ENCODE peak calls at places on chromosomes 7 and 10, in ten cellular contexts. M is CD8-positive, alpha-beta T cell; K is stomach; Z is mammary epithelial cell; R is SK-N-SH; U is PC-3; C is OCI-LY7; L is H9; W is K562; G is right atrium auricular region. D is an unnamed sample.

GRCh38 chr7:95693551-95694333 is 78.6 kb upstream of the DYNC1I1 start:
- DNase-seq in M (no peak), K (no peak), Z (peak; percentile 35), R (no peak), U (peak; percentile 15), C (no peak), L (no peak), W (no peak), G (no peak), D (no peak)

GRCh38 chr10:3902809-3903410 is 117.9 kb upstream of the KLF6 start:
- DNase-seq in M (no peak), K (no peak), Z (no peak), R (no peak), U (peak; percentile 11), C (no peak), L (no peak), W (no peak), G (no peak), D (no peak)

GRCh38 chr7:118844748-118845147 is 620.2 kb downstream of the ANKRD7 start:
- DNase-seq in M (no peak), K (no peak), Z (peak; percentile 82), R (no peak), U (no peak), C (no peak), L (no peak), W (no peak), G (no peak), D (no peak)

GRCh38 chr7:6205921-6206660 is 66.3 kb downstream of the CYTH3 start:
- DNase-seq in M (no peak), K (no peak), Z (no peak), R (peak; percentile 82), U (no peak), C (no peak), L (no peak), W (no peak), G (no peak), D (no peak)

GRCh38 chr10:98619446-98619845 is 172.7 kb upstream of the HPS1 start:
- DNase-seq in M (no peak), K (no peak), Z (no peak), R (no peak), U (no peak), C (no peak), L (no peak), W (no peak), G (no peak), D (no peak)

GRCh38 chr10:5297466-5297865 is 67.3 kb upstream of the UCN3 start:
- DNase-seq in M (no peak), K (no peak), Z (peak; percentile 30), R (no peak), U (no peak), C (no peak), L (no peak), W (no peak), G (peak; percentile 76), D (no peak)

GRCh38 chr7:115008465-115009114 is 86.7 kb downstream of the MDFIC start:
- DNase-seq in M (no peak), K (no peak), Z (no peak), R (no peak), U (no peak), C (no peak), L (no peak), W (no peak), G (peak; percentile 89), D (peak; percentile 78)

GRCh38 chr10:88254091-88254490 is 329.0 kb downstream of the RNLS start:
- DNase-seq in M (no peak), K (no peak), Z (peak; percentile 89), R (no peak), U (no peak), C (no peak), L (no peak), W (no peak), G (no peak), D (no peak)

GRCh38 chr10:44936314-44936975 is 23.2 kb upstream of the RASSF4 start:
- DNase-seq in M (no peak), K (no peak), Z (no peak), R (no peak), U (no peak), C (no peak), L (peak; percentile 8), W (no peak), G (no peak), D (no peak)

GRCh38 chr7:66964391-66964790 is 31.0 kb downstream of the SBDS start:
- DNase-seq in M (no peak), K (no peak), Z (no peak), R (no peak), U (peak; percentile 8), C (no peak), L (no peak), W (no peak), G (no peak), D (no peak)

GRCh38 chr7:108002726-108003590 is at the start of gene LAMB1:
- DNase-seq in M (no peak), K (peak; percentile 63), Z (peak; percentile 64), R (peak; percentile 98), U (peak; percentile 69), C (no peak), L (peak; percentile 84), W (peak; percentile 96), G (peak; percentile 78), D (no peak)

GRCh38 chr10:87541114-87541513 is 36.4 kb downstream of the MINPP1 start:
- DNase-seq in M (no peak), K (no peak), Z (peak; percentile 26), R (no peak), U (peak; percentile 87), C (no peak), L (no peak), W (no peak), G (no peak), D (no peak)

GRCh38 chr10:93580824-93581223 is 14.4 kb downstream of the FFAR4 start:
- DNase-seq in M (no peak), K (no peak), Z (no peak), R (no peak), U (no peak), C (no peak), L (peak; percentile 59), W (peak; percentile 11), G (no peak), D (no peak)

GRCh38 chr10:51654918-51655317 is 44.5 kb downstream of the CSTF2T start:
- DNase-seq in M (no peak), K (no peak), Z (no peak), R (no peak), U (no peak), C (no peak), L (no peak), W (no peak), G (no peak), D (no peak)

GRCh38 chr7:111486472-111487142 is 75.7 kb downstream of the IMMP2L start:
- DNase-seq in M (no peak), K (no peak), Z (peak; percentile 31), R (peak; percentile 74), U (peak; percentile 74), C (peak; percentile 49), L (no peak), W (peak; percentile 44), G (no peak), D (no peak)

GRCh38 chr7:71633571-71634008 is 501.6 kb downstream of the GALNT17 start:
- DNase-seq in M (no peak), K (no peak), Z (peak; percentile 4), R (no peak), U (peak; percentile 35), C (no peak), L (peak; percentile 75), W (no peak), G (no peak), D (no peak)

GRCh38 chr10:119370972-119371703 is 163.8 kb downstream of the GRK5 start:
- DNase-seq in M (no peak), K (no peak), Z (peak; percentile 5), R (peak; percentile 81), U (no peak), C (no peak), L (no peak), W (no peak), G (peak; percentile 83), D (peak; percentile 90)

DNA sequence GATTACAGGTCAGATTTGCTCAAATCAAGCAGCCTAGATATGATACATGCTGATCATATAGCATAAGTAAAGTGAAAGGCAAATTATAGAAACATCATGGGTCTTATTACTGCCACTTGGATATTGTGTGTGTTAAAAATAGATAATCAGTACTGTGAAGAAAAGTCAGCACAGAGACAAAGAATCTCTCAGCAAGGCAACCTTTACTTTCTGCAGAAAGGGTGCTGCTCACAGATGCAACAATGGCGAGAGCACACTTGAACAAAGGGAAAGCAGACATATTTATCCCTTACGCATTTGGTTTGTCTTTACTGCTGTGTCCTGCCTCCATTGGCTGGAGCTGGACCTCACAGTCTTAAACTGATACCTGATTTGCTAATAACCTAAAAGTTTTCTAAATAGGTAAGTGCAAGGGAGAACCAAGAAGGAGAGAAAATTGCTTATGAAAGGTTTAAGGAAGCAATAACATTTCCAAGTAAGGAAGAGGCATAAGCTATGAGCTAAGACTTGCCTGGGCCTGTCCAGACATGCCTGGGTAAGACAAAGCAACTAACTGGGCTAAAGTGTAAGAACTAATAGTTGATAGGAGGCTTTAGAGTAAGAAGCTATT is 1310.8 kb upstream of the LRRTM3 start:
- DNase-seq in M (no peak), K (no peak), Z (peak; percentile 8), R (no peak), U (no peak), C (no peak), L (no peak), W (no peak), G (no peak), D (no peak)
- TF ChIP-seq CTCF in M (no peak), K (no peak), Z (no peak), R (no peak), U (no peak), C (no peak), L (no peak), W (no peak), G (no peak), D (no peak)

DNA sequence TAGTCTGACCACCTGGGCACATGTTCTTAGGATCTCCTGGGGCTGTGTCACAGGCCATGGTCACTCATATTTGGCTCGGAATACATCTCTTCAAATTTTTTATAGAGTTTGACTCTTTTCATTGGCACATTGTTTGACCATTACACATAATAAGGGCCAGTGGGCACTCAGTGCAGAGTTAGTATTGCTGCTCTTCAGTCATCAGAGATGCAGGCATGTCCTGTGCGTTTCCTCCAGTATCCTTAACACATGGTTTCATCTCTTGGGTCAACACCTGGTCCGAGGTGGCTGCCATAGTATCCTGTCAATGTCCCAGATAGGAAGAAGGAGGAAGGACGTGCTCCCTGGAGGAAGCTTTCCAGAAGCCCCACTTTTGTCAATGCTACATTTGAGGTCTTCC is 125.0 kb downstream of the FAM107B start:
- DNase-seq in M (no peak), K (no peak), Z (no peak), R (no peak), U (no peak), C (no peak), L (no peak), W (no peak), G (no peak), D (no peak)
- H3K4me1 ChIP-seq in M (peaks cover 32% of the 10 kb centered on the region), K (peaks cover 50% of the 10 kb centered on the region), Z (peaks cover 41% of the 10 kb centered on the region), R (peaks cover 16% of the 10 kb centered on the region), U (peaks cover 21% of the 10 kb centered on the region), C (peaks cover 85% of the 10 kb centered on the region), L (peaks cover 11% of the 10 kb centered on the region), W (no peaks in the 10 kb centered on the region), G (peaks cover 25% of the 10 kb centered on the region), D (peaks cover 8% of the 10 kb centered on the region)

GRCh38 chr10:128660726-128661125 is 534.5 kb upstream of the MKI67 start:
- DNase-seq in M (no peak), K (no peak), Z (peak; percentile 39), R (no peak), U (no peak), C (no peak), L (no peak), W (no peak), G (no peak), D (no peak)
- TF ChIP-seq CTCF in M (no peak), K (no peak), Z (peak; percentile 69), R (no peak), U (no peak), C (peak; percentile 16), L (peak; percentile 17), W (peak; percentile 27), G (no peak), D (no peak)

GRCh38 chr7:30349816-30350215 is 65.4 kb downstream of the ZNRF2 start:
- DNase-seq in M (no peak), K (no peak), Z (no peak), R (no peak), U (no peak), C (no peak), L (no peak), W (no peak), G (no peak), D (no peak)
- H3K4me1 ChIP-seq in M (peaks cover 21% of the 10 kb centered on the region), K (peaks cover 63% of the 10 kb centered on the region), Z (peaks cover 21% of the 10 kb centered on the region), R (peaks cover 32% of the 10 kb centered on the region), U (peaks cover 37% of the 10 kb centered on the region), C (peaks cover 54% of the 10 kb centered on the region), L (peaks cover 2% of the 10 kb centered on the region), W (no peaks in the 10 kb centered on the region), G (peaks cover 10% of the 10 kb centered on the region), D (no peaks in the 10 kb centered on the region)